ENCODE peak calls at places on chromosomes 5 and 9, in eight cellular contexts. E, L, T, O, X, V, K and B are unnamed samples.

GRCh38 chr9:89606567-89607311 is 1.9 kb downstream of the GADD45G start:
- DNase-seq in E (peak), L (peak), T (no peak), O (no peak), X (no peak), V (peak), K (peak), B (peak)

GRCh38 chr9:14107977-14108376 is 206.0 kb downstream of the NFIB start:
- DNase-seq in E (no peak), L (no peak), T (no peak), O (no peak), X (no peak), V (no peak), K (no peak), B (no peak)

GRCh38 chr9:91771027-91771426 is 179.0 kb downstream of the ROR2 start:
- DNase-seq in E (no peak), L (no peak), T (peak), O (no peak), X (peak), V (peak), K (peak), B (peak)

GRCh38 chr9:80649001-80649420 is 1040.3 kb downstream of the TLE1 start:
- DNase-seq in E (no peak), L (no peak), T (peak), O (no peak), X (peak), V (no peak), K (no peak), B (no peak)

GRCh38 chr5:137561572-137561971 is 62.4 kb upstream of the SPOCK1 start:
- DNase-seq in E (no peak), L (no peak), T (no peak), O (no peak), X (no peak), V (no peak), K (no peak), B (peak)

GRCh38 chr9:129669946-129670345 is 4.5 kb downstream of the PRRX2 start:
- DNase-seq in E (no peak), L (no peak), T (peak), O (no peak), X (no peak), V (no peak), K (no peak), B (no peak)

GRCh38 chr9:91177661-91178280 is 183.9 kb downstream of the AUH start:
- DNase-seq in E (peak), L (no peak), T (no peak), O (peak), X (no peak), V (no peak), K (peak), B (no peak)

GRCh38 chr5:149837680-149838269 is 106.8 kb downstream of the PDE6A start:
- DNase-seq in E (peak), L (peak), T (peak), O (peak), X (no peak), V (peak), K (peak), B (peak)

GRCh38 chr9:20989923-20990341 is 41.5 kb downstream of the HACD4 start:
- DNase-seq in E (no peak), L (no peak), T (no peak), O (peak), X (peak), V (no peak), K (no peak), B (no peak)

GRCh38 chr9:23665051-23665450 is 161.0 kb downstream of the ELAVL2 start:
- DNase-seq in E (no peak), L (no peak), T (no peak), O (no peak), X (no peak), V (no peak), K (no peak), B (no peak)

GRCh38 chr9:23663946-23664345 is 162.1 kb downstream of the ELAVL2 start:
- DNase-seq in E (no peak), L (no peak), T (no peak), O (no peak), X (no peak), V (no peak), K (no peak), B (no peak)

GRCh38 chr9:23662320-23662719 is 163.7 kb downstream of the ELAVL2 start:
- DNase-seq in E (no peak), L (no peak), T (no peak), O (no peak), X (no peak), V (no peak), K (no peak), B (no peak)

GRCh38 chr9:23663125-23663524 is 162.9 kb downstream of the ELAVL2 start:
- DNase-seq in E (no peak), L (no peak), T (no peak), O (no peak), X (no peak), V (no peak), K (no peak), B (no peak)

GRCh38 chr9:23663536-23663935 is 162.5 kb downstream of the ELAVL2 start:
- DNase-seq in E (no peak), L (no peak), T (no peak), O (no peak), X (no peak), V (no peak), K (no peak), B (no peak)
- TF ChIP-seq CTCF in E (no peak), L (no peak), T (no peak), O (no peak), X (no peak), V (no peak), K (no peak), B (no peak)

DNA sequence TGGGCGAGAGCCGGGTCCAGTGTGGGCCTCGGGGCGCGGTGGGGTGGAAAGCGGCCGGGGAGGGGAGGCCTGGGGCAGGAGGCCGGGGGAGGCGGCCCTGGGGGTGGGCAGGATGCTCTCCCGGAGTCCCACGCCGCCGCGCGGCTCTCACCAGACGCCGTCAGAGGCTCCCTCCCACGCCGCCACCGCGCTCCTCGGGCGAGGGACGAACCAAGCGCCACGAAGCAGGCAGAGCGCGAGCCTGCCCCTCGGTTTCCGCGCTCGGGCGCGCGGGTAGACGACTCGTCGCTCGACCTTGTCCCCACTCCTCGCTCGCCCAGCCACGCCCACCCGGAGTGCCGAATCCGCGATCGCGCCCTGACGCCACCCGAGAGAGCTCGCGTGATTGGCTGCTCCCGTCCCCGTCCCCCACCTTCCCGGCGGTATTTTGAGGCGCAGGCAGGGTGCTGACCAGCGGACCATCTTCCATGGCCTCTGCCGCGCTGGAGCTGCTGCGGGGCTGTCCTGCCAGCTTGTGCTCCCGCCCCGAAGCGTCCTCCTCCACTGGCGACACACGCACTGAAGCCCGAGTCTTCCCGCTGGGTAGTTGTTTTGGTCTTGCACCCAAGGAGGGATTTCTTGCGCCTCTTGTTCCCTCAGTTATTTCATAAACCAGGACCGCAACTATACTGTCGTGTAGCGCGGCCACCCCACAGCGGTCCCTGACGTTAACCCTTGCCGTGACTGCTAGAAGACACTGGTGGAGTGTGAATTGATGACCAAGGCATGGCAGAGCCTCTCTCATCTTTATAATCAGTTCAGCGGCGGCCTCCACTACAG is at the start of gene GNE:
- DNase-seq in E (peak), L (peak), T (peak), O (peak), X (peak), V (peak), K (peak), B (peak)
- TF ChIP-seq CTCF in E (no peak), L (no peak), T (no peak), O (no peak), X (no peak), V (no peak), K (no peak), B (no peak)

DNA sequence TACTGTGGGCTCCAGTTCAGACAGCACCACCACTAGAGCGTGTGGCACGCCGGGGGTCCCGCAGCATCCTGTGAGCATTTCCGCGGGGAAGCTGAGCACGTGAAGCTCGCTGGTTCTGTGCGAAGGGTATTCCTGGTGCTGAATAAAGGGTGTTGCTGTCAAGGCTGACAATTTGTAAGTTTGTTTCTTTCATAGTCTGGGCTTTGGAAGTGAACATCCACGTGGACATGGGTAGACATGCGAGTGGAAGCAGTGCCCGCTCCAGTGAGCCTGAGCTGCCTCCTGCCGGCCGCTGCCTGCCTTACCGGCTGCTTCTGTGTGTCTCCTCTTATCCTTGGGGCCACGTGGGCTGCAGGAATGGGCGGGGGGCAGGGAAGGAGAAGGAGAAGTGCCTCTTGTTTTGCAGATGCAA is 14.7 kb downstream of the NDUFS6 start:
- DNase-seq in E (no peak), L (no peak), T (no peak), O (peak), X (no peak), V (no peak), K (no peak), B (no peak)
- TF ChIP-seq CTCF in E (no peak), L (no peak), T (no peak), O (no peak), X (no peak), V (no peak), K (no peak), B (no peak)

GRCh38 chr5:11012295-11012694 is 251.3 kb upstream of the DAP start:
- DNase-seq in E (no peak), L (no peak), T (no peak), O (no peak), X (no peak), V (no peak), K (no peak), B (no peak)

GRCh38 chr5:11010811-11011210 is 249.8 kb upstream of the DAP start:
- DNase-seq in E (no peak), L (no peak), T (no peak), O (no peak), X (no peak), V (no peak), K (no peak), B (no peak)

DNA sequence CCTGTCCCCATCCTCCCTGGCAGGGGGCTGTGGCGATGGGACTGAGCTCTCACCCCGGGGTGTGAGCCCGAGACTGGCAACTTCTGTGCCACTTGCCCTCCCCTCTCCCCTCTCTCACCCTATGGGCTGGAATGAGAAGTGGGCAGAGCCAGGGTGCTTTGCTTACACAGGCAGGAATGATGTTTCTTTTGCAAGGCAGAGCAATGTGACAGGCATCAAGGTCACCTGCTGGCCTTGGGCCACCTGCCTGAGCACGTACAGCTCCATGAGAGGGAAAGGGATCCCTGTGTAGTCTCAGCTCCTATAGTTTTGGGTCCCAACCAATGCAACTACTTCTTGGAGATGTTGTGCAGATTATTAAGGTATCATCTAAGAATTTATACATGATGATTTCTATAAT is 252.8 kb upstream of the DAP start:
- DNase-seq in E (no peak), L (no peak), T (no peak), O (no peak), X (no peak), V (no peak), K (no peak), B (no peak)
- TF ChIP-seq CTCF in E (no peak), L (no peak), T (no peak), O (no peak), X (no peak), V (no peak), K (no peak), B (no peak)

DNA sequence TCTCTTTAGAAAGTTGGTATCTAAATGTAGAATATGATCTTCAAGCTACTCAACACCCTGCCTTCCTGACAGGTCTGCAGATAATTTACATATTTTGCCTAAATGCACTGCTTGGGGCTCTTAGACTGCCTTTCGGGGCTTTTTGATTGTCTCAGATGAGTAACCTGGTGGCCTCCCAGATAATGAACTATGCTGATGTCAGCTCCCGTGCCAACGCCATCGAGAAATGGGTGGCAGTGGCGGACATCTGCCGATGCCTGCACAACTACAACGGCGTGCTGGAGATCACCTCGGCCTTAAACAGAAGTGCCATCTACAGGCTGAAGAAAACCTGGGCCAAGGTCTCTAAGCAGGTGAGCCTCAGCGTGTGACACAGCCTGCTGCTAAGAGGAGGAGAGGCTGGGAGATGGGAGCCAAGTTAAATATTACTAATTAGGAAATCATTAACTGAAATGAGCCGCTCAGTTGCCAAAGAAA is 20.9 kb upstream of the CKMT2 start:
- DNase-seq in E (peak), L (no peak), T (no peak), O (no peak), X (no peak), V (no peak), K (no peak), B (no peak)
- TF ChIP-seq CTCF in E (no peak), L (no peak), T (no peak), O (no peak), X (no peak), V (no peak), K (no peak), B (no peak)

DNA sequence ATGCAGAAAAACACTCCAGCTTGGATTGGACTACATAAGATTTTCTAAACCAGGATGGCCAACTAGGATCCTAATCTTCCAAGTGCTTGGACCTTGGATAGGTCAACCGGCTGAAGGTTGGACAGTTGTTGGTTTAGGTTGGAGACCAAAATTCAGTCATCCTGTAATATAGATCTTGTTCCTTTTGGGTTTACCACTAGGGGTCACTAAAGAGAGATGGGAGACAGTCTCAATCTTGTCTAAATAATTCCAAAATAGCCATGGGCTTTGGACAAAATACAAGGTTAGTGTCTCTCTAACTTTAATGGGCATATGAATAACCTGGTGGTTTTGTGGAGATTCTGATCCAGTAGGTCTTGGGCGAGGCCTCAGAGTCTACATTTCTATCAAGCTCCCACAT is 148.7 kb upstream of the ERCC6L2 start:
- DNase-seq in E (no peak), L (no peak), T (peak), O (no peak), X (no peak), V (no peak), K (peak), B (peak)
- TF ChIP-seq CTCF in E (no peak), L (peak), T (peak), O (peak), X (peak), V (peak), K (peak), B (peak)

GRCh38 chr5:163976691-163977090 is 471.3 kb downstream of the MAT2B start:
- DNase-seq in E (no peak), L (no peak), T (no peak), O (no peak), X (no peak), V (no peak), K (no peak), B (no peak)

DNA sequence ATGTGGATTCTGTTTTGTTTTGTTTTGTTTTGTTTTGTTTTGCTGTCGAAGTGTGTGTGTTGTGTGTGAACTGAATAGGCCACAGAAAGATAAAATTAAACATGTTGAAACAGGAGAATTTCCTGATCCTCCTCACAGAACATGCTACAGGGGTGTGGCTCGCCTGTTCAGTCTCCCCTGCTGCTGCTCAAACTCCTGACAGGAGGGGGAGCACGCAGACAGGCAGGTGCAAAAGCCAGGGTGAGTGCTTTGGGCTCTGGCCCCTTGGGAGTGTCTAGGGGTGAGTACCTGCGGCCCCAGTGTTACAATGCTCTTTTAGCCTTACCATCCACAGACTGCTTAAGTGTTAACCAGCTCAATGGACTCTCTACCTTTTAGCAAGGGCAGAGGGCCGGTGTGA is 473.5 kb downstream of the MAT2B start:
- DNase-seq in E (no peak), L (no peak), T (no peak), O (peak), X (no peak), V (peak), K (no peak), B (no peak)
- TF ChIP-seq CTCF in E (no peak), L (no peak), T (no peak), O (no peak), X (no peak), V (peak), K (no peak), B (no peak)

GRCh38 chr9:12699529-12699928 is 6.3 kb downstream of the TYRP1 start:
- DNase-seq in E (no peak), L (no peak), T (no peak), O (no peak), X (no peak), V (no peak), K (no peak), B (peak)
- TF ChIP-seq CTCF in E (no peak), L (peak), T (peak), O (no peak), X (no peak), V (no peak), K (peak), B (peak)

GRCh38 chr9:15513335-15513734 is 2.6 kb upstream of the PSIP1 start:
- DNase-seq in E (no peak), L (no peak), T (no peak), O (no peak), X (no peak), V (peak), K (peak), B (peak)
- TF ChIP-seq CTCF in E (no peak), L (no peak), T (no peak), O (no peak), X (no peak), V (no peak), K (no peak), B (peak)